ENCODE peak calls at places on chromosomes 5 and 9, in nine cellular contexts. N is tibial artery, M is heart left ventricle, X is astrocyte, C is HCT116, H is mesenchymal stem cell, A is aorta, Q is adipocyte, P is stomach. B is an unnamed sample. For H3K4me1, the result is how much of the 10 kb centered on the place peaks cover.

GRCh38 chr5:4862500-4862899 is 277.6 kb upstream of the ADAMTS16 start:
- DNase-seq in N (no peak), A (no peak), X (peak), M (no peak), C (peak), H (peak), Q (peak), P (no peak), B (no peak)

GRCh38 chr5:36607114-36607561 is 732 bp downstream of the SLC1A3 start:
- DNase-seq in C (peak), H (peak), A (no peak), Q (peak), X (peak), M (peak), P (no peak), N (no peak), B (peak)

GRCh38 chr5:108765647-108766046 is 17.9 kb downstream of the FER start:
- DNase-seq in H (no peak), C (no peak), N (no peak), Q (peak), P (no peak), A (no peak), X (no peak), M (no peak), B (no peak)

GRCh38 chr5:14156611-14157493 is 13.7 kb downstream of the TRIO start:
- DNase-seq in X (peak), P (no peak), N (no peak), Q (peak), A (no peak), M (no peak), C (peak), H (peak), B (no peak)

GRCh38 chr9:105693435-105694275 is 686 bp upstream of the TMEM38B start:
- DNase-seq in N (no peak), P (no peak), C (no peak), X (no peak), H (no peak), A (no peak), Q (peak), M (no peak), B (no peak)

GRCh38 chr9:81052846-81053245 is 636.5 kb downstream of the TLE1 start:
- DNase-seq in C (no peak), Q (peak), X (peak), A (no peak), N (no peak), P (no peak), H (peak), M (no peak), B (no peak)

GRCh38 chr9:72326643-72327042 is 38.4 kb downstream of the ZFAND5 start:
- DNase-seq in X (no peak), Q (peak), P (no peak), C (no peak), N (no peak), H (no peak), A (no peak), M (no peak), B (no peak)

GRCh38 chr5:172873513-172873912 is 39.5 kb downstream of the ERGIC1 start:
- DNase-seq in M (no peak), A (no peak), N (no peak), C (no peak), X (no peak), H (no peak), Q (no peak), P (no peak), B (no peak)

GRCh38 chr5:156427315-156427714 is 100.4 kb downstream of the SGCD start:
- DNase-seq in M (no peak), X (no peak), Q (no peak), C (no peak), P (no peak), N (no peak), A (no peak), H (no peak), B (no peak)

GRCh38 chr5:117041926-117042595 is 467.4 kb upstream of the SEMA6A start:
- DNase-seq in M (no peak), Q (no peak), N (no peak), C (no peak), P (no peak), A (no peak), X (no peak), H (no peak), B (no peak)

GRCh38 chr5:159508344-159508743 is 178.1 kb upstream of the IL12B start:
- DNase-seq in P (no peak), N (no peak), A (no peak), C (no peak), H (no peak), X (no peak), Q (no peak), M (peak), B (no peak)

GRCh38 chr5:181138258-181138657 is 7.3 kb upstream of the OR2V1 start:
- DNase-seq in A (no peak), P (no peak), Q (no peak), M (no peak), H (no peak), N (no peak), X (no peak), C (no peak), B (no peak)

GRCh38 chr5:14034991-14035390 is 90.5 kb upstream of the DNAH5 start:
- DNase-seq in P (no peak), C (no peak), X (peak), H (no peak), M (no peak), Q (peak), A (no peak), N (no peak), B (no peak)

GRCh38 chr5:77957-78804 is 13.8 kb upstream of the PLEKHG4B start:
- DNase-seq in M (peak), X (peak), N (no peak), P (peak), Q (peak), C (peak), A (peak), H (no peak), B (no peak)
- H3K4me1 ChIP-seq in M (under half), X (under half), N (under half), P (under half), Q (under half), C (under half), A (under half), H (under half), B (under half)

DNA sequence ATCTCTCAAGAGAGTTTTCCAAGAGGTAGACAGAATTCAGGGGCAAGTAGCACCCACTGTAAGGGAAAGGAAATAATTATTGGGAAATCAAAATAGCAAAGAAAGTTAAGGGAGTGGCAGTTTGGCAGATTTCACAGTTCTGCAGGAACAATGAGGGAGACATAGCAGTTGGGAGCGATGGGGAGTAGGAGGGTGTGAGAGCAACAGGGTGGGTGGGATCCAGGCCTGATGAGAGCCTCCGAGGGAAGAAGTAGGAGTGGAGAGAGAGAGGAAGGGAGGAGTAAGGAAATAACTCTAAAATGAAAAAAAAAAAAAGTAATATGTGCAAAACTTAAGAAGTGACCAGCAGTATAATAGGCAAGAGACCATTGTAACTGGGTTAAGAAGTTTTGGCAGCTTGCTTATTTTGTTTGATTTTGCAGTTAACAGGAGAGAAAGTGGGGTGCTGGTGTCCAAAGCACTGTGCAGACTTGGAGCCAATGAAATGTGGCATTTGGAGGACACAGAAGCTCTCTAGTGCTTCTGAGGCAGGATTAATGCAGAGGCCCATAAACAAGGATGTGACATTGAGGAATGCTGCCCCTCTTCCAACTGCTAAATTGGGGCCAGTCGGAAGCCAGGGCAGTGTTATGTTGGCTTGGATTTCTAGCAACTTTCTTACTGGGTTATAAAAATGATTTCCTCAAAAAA is 10.2 kb downstream of the TNFAIP8 start:
- DNase-seq in M (no peak), X (no peak), P (no peak), A (no peak), Q (no peak), N (no peak), C (no peak), H (no peak), B (no peak)
- H3K4me1 ChIP-seq in M (under half), X (under half), P (half or more), A (under half), Q (half or more), N (under half), C (under half), H (under half), B (under half)

GRCh38 chr9:133979921-133980863 is 11.9 kb downstream of the VAV2 start:
- DNase-seq in H (no peak), C (no peak), M (no peak), P (no peak), A (peak), Q (no peak), N (no peak), X (no peak), B (peak)

GRCh38 chr9:133982971-133983720 is 9.0 kb downstream of the VAV2 start:
- DNase-seq in Q (no peak), X (no peak), C (no peak), A (peak), N (no peak), M (no peak), H (peak), P (no peak), B (peak)

GRCh38 chr9:133981958-133982681 is 10.0 kb downstream of the VAV2 start:
- DNase-seq in X (no peak), N (no peak), P (no peak), C (no peak), H (no peak), Q (no peak), A (peak), M (no peak), B (no peak)

GRCh38 chr9:133980864-133981588 is 11.1 kb downstream of the VAV2 start:
- DNase-seq in H (no peak), C (no peak), M (no peak), Q (no peak), X (no peak), A (peak), N (peak), P (no peak), B (no peak)

DNA sequence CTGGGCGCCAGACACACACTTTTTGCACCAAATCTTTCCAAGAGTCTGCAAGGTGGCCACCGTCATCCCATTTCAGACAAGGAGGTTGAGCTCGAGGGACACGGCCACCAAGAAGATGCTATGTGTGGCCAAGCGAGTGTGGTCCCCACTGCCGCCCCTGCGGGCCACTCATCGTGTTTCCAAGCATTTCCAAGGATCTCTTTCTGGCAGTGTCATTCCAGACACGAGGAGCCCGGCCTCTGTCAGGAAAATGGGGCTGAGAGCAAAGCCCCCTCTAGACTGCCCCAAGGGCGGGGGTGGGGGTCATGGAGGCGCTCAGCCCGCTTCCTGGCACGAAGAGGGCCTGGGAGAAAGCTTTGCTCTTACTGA is 10.6 kb downstream of the VAV2 start:
- DNase-seq in A (peak), P (no peak), C (no peak), H (no peak), Q (no peak), M (no peak), N (no peak), X (no peak), B (no peak)
- H3K4me1 ChIP-seq in A (under half), P (under half), C (under half), H (half or more), Q (under half), M (under half), N (under half), X (under half), B (half or more)

DNA sequence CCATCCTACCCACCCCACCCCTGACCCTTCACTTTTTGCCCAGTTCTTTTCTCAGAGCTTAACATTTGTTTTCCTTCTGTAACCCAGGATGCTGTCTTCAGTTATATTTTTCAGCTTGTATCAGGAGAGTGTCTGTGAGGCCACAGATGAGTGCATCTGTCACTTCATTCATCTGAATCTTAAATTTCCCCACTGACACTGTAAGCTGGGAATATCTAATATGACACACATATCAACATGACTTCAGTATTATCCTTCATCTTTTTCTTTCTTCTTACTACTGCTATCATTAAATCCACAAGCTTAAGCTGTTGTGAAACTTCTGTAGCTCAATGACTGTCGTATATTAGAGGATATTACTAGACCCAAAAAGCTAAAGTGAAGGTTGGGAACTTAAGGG is 4.9 kb downstream of the MARCHF3 start:
- DNase-seq in P (no peak), A (no peak), Q (no peak), N (no peak), X (no peak), C (no peak), H (no peak), M (no peak), B (no peak)
- H3K4me1 ChIP-seq in P (under half), A (under half), Q (under half), N (under half), X (under half), C (under half), H (under half), M (under half), B (under half)

DNA sequence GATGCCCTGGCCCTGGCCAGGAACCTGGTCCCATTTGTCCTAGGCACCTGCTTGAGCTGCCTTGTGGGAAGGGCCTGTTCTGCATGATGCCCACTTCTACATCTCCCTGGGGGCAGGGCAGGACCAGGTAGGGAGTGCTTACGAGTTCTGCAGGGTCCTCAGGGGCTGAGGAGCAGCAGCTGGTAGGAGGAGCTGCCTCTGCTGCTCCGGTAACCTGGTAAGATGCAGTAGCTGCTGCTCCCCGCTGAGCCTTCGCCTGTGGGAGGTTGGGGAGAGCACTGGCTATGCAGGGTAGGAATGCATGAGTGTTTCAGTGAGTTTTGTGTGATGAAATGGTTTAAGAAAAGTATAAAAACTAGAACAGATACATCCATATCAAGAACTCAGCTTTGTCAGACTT is 13.6 kb downstream of the LRRC8A start:
- DNase-seq in H (no peak), P (no peak), C (no peak), A (no peak), M (no peak), Q (no peak), N (no peak), X (no peak), B (no peak)
- H3K4me1 ChIP-seq in H (under half), P (half or more), C (under half), A (under half), M (under half), Q (under half), N (under half), X (under half), B (under half)

DNA sequence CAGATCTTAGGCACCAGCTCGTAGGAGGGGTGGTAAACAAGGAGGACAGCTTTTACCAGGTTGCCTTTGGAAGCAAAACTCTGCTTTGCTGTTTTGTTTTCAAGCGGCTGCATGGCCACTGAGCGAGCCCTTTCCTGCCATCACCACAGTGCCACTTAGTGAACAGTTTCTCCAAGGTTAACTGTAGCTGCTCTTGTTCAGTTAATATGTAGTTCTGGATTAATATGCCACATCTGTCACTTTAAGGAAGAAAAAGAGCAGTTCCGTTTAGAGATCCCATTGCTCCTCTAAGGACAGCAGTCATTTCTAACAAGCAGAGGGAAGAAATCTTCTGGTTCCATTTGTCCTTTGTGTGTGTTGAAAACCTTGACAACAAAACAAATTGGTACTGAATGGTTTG is 10.4 kb upstream of the ABL1 start:
- DNase-seq in X (no peak), N (no peak), H (no peak), P (no peak), Q (peak), C (no peak), M (no peak), A (no peak), B (no peak)
- H3K4me1 ChIP-seq in X (under half), N (under half), H (under half), P (under half), Q (under half), C (under half), M (under half), A (under half), B (under half)

GRCh38 chr9:127562841-127563523 is 49.1 kb upstream of the STXBP1 start:
- DNase-seq in X (peak), N (no peak), M (no peak), P (no peak), A (peak), C (no peak), H (peak), Q (peak), B (no peak)

GRCh38 chr9:127562271-127562780 is 49.8 kb upstream of the STXBP1 start:
- DNase-seq in H (no peak), A (no peak), C (no peak), P (no peak), M (no peak), Q (no peak), N (no peak), X (no peak), B (no peak)

GRCh38 chr9:127561491-127562270 is 50.4 kb upstream of the STXBP1 start:
- DNase-seq in A (peak), M (peak), N (peak), Q (peak), P (peak), C (peak), H (peak), X (peak), B (peak)

GRCh38 chr9:127565231-127565630 is 46.8 kb upstream of the STXBP1 start:
- DNase-seq in Q (no peak), M (no peak), X (no peak), H (no peak), N (no peak), A (no peak), C (no peak), P (no peak), B (no peak)

GRCh38 chr9:127563579-127563978 is 48.5 kb upstream of the STXBP1 start:
- DNase-seq in M (no peak), A (no peak), Q (no peak), N (no peak), P (no peak), H (no peak), X (no peak), C (no peak), B (no peak)
- H3K4me1 ChIP-seq in M (half or more), A (under half), Q (under half), N (under half), P (half or more), H (half or more), X (half or more), C (half or more), B (half or more)

GRCh38 chr5:124741711-124742496 is 4.5 kb downstream of the ZNF608 start:
- DNase-seq in A (no peak), P (peak), M (no peak), N (no peak), C (peak), X (peak), H (peak), Q (peak), B (peak)

GRCh38 chr5:124742983-124743533 is 3.4 kb downstream of the ZNF608 start:
- DNase-seq in C (peak), N (peak), H (peak), Q (peak), P (no peak), A (no peak), X (peak), M (no peak), B (peak)

GRCh38 chr5:124740055-124740454 is 6.4 kb downstream of the ZNF608 start:
- DNase-seq in C (no peak), P (no peak), M (no peak), Q (no peak), H (no peak), A (no peak), X (no peak), N (no peak), B (no peak)

GRCh38 chr5:124742521-124742920 is 3.9 kb downstream of the ZNF608 start:
- DNase-seq in N (no peak), C (no peak), H (no peak), P (no peak), A (no peak), M (no peak), X (no peak), Q (no peak), B (no peak)

GRCh38 chr5:124740991-124741583 is 5.4 kb downstream of the ZNF608 start:
- DNase-seq in A (no peak), P (no peak), Q (peak), X (peak), C (no peak), N (no peak), M (no peak), H (peak), B (no peak)
- H3K4me1 ChIP-seq in A (under half), P (half or more), Q (half or more), X (under half), C (half or more), N (under half), M (under half), H (under half), B (half or more)

DNA sequence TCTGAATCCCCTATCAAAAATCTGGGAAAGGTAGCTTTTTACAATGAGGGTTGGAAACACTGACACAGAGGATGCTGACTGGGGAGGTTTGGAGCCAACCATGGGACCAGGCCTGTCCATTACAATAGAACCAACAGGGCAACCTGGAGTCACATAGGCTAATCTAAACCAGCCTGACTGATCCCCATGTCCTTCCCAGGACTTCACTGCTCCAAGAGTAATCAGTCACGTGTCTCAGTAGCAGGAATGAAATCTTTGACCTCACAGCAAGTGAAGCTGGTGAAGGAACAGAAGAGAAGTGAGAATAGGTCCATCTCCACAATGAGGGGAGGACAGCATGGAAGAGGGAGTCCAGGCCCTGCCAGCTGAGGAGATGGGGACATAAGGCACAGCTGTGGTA is 16.0 kb upstream of the GLRX start:
- DNase-seq in N (no peak), Q (no peak), H (no peak), A (no peak), M (no peak), P (no peak), X (no peak), C (no peak), B (no peak)
- H3K4me1 ChIP-seq in N (under half), Q (under half), H (under half), A (under half), M (under half), P (half or more), X (under half), C (under half), B (under half)